ENCODE peak calls at places on chromosomes 11 and 22, in eight cellular contexts. Q is AG09319; N is SJSA1; J is hippocampal formation; O is NCI-H1105 treated with DMSO at 0.1 percent for 48 hours; W is MCF 10A; Y is stimulated activated CD8-positive, alpha-beta memory T cell treated with anti-CD3 and anti-CD28 coated beads, Interleukin-15, amount 100 ng/mL, for 48 hours; H is NCI-H510A treated with DMSO at 0.1 percent for 48 hours. L is an unnamed sample.
A peak's percentile ranks its signal among the peaks of the same experiment; 100 is the strongest.

GRCh38 chr11:18865261-18865660 is 73.7 kb upstream of the PTPN5 start:
- DNase-seq in Q (no peak), N (no peak), J (no peak), O (no peak), W (no peak), Y (no peak), H (no peak), L (no peak)

GRCh38 chr11:117929568-117930207 is 486 bp upstream of the TMPRSS13 start:
- DNase-seq in Q (no peak), N (no peak), J (no peak), O (no peak), W (no peak), Y (no peak), H (no peak), L (no peak)

GRCh38 chr11:2892215-2893020 is 6.8 kb upstream of the CDKN1C start:
- DNase-seq in Q (peak; percentile 19), N (no peak), J (no peak), O (peak; percentile 73), W (peak; percentile 28), Y (peak; percentile 33), H (no peak), L (peak; percentile 55)

GRCh38 chr11:117843666-117844484 is 19.3 kb upstream of the FXYD2 start:
- DNase-seq in Q (peak; percentile 19), N (peak; percentile 56), J (peak; percentile 63), O (peak; percentile 75), W (peak; percentile 63), Y (peak; percentile 53), H (peak; percentile 74), L (peak; percentile 10)

GRCh38 chr11:44446341-44446712 is 119.1 kb upstream of the CD82 start:
- DNase-seq in Q (no peak), N (no peak), J (no peak), O (no peak), W (peak; percentile 14), Y (no peak), H (no peak), L (no peak)

GRCh38 chr11:59944761-59945160 is 6.5 kb downstream of the OOSP1 start:
- DNase-seq in Q (no peak), N (no peak), J (no peak), O (no peak), W (no peak), Y (no peak), H (no peak), L (no peak)

GRCh38 chr22:41403532-41404318 is 22.0 kb downstream of the TEF start:
- DNase-seq in Q (peak; percentile 69), N (peak; percentile 93), J (peak; percentile 99), O (peak; percentile 85), W (peak; percentile 93), Y (peak; percentile 77), H (peak; percentile 75), L (peak; percentile 89)

GRCh38 chr11:36013950-36014349 is 70.1 kb downstream of the LDLRAD3 start:
- DNase-seq in Q (no peak), N (no peak), J (no peak), O (no peak), W (no peak), Y (no peak), H (no peak), L (no peak)

GRCh38 chr22:19886605-19887250 is 32.1 kb upstream of the GNB1L start:
- DNase-seq in Q (peak; percentile 44), N (no peak), J (no peak), O (no peak), W (peak; percentile 70), Y (no peak), H (no peak), L (peak; percentile 68)

GRCh38 chr22:45644714-45645113 is 26.9 kb upstream of the ATXN10 start:
- DNase-seq in Q (no peak), N (no peak), J (no peak), O (no peak), W (no peak), Y (no peak), H (no peak), L (no peak)

GRCh38 chr22:20249797-20250354 is 18.2 kb downstream of the RTN4R start:
- DNase-seq in Q (no peak), N (no peak), J (peak; percentile 52), O (peak; percentile 50), W (peak; percentile 54), Y (no peak), H (no peak), L (peak; percentile 5)

GRCh38 chr11:79086056-79086455 is 354.8 kb downstream of the TENM4 start:
- DNase-seq in Q (no peak), N (no peak), J (no peak), O (peak; percentile 22), W (no peak), Y (no peak), H (no peak), L (no peak)

GRCh38 chr22:18078329-18079041 is 695 bp downstream of the PEX26 start:
- DNase-seq in Q (no peak), N (no peak), J (no peak), O (peak; percentile 10), W (peak; percentile 45), Y (peak; percentile 36), H (peak; percentile 29), L (no peak)

GRCh38 chr11:63764712-63765631 is 3.6 kb downstream of the ZFTA start:
- DNase-seq in Q (no peak), N (no peak), J (no peak), O (no peak), W (no peak), Y (no peak), H (no peak), L (no peak)

GRCh38 chr11:134124660-134125451 is 56.0 kb downstream of the JAM3 start:
- DNase-seq in Q (no peak), N (no peak), J (peak; percentile 68), O (peak; percentile 65), W (no peak), Y (no peak), H (peak; percentile 11), L (no peak)

GRCh38 chr11:121494355-121495099 is 41.8 kb upstream of the SORL1-AS1 start:
- DNase-seq in Q (no peak), N (no peak), J (no peak), O (no peak), W (no peak), Y (peak; percentile 41), H (no peak), L (no peak)

GRCh38 chr22:44578115-44578457 is 80.1 kb upstream of the RTL6 start:
- DNase-seq in Q (no peak), N (peak; percentile 33), J (no peak), O (no peak), W (no peak), Y (no peak), H (no peak), L (no peak)

GRCh38 chr11:77118971-77119370 is 9.1 kb upstream of the MYO7A start:
- DNase-seq in Q (no peak), N (no peak), J (no peak), O (no peak), W (no peak), Y (no peak), H (no peak), L (no peak)

GRCh38 chr11:120798854-120799253 is 225.0 kb upstream of the TBCEL start:
- DNase-seq in Q (no peak), N (no peak), J (no peak), O (no peak), W (no peak), Y (no peak), H (no peak), L (no peak)

GRCh38 chr22:26564181-26564580 is 25.8 kb downstream of the TPST2 start:
- DNase-seq in Q (no peak), N (no peak), J (no peak), O (no peak), W (no peak), Y (no peak), H (no peak), L (no peak)

GRCh38 chr11:64687204-64687603 is 35.8 kb downstream of the NRXN2 start:
- DNase-seq in Q (no peak), N (no peak), J (peak; percentile 97), O (no peak), W (no peak), Y (no peak), H (no peak), L (no peak)

GRCh38 chr11:16291729-16292128 is 64.6 kb downstream of the SOX6 start:
- DNase-seq in Q (no peak), N (no peak), J (no peak), O (peak; percentile 70), W (no peak), Y (no peak), H (no peak), L (no peak)

GRCh38 chr22:27267145-27267544 is 534.4 kb downstream of the MN1 start:
- DNase-seq in Q (peak; percentile 41), N (no peak), J (no peak), O (no peak), W (no peak), Y (no peak), H (no peak), L (no peak)

GRCh38 chr11:1747753-1748466 is 2.5 kb downstream of the IFITM10 start:
- DNase-seq in Q (no peak), N (peak; percentile 42), J (peak; percentile 43), O (no peak), W (no peak), Y (no peak), H (no peak), L (no peak)

GRCh38 chr22:30201970-30202369 is 44.6 kb downstream of the LIF start:
- DNase-seq in Q (no peak), N (no peak), J (no peak), O (no peak), W (peak; percentile 62), Y (no peak), H (no peak), L (no peak)

GRCh38 chr22:39306456-39307361 is 12.7 kb downstream of the RPL3 start:
- DNase-seq in Q (no peak), N (peak; percentile 51), J (peak; percentile 30), O (peak; percentile 14), W (peak; percentile 58), Y (no peak), H (no peak), L (no peak)

GRCh38 chr11:65311197-65311631 is 3.5 kb upstream of the CDC42EP2 start:
- DNase-seq in Q (no peak), N (no peak), J (no peak), O (no peak), W (peak; percentile 100), Y (no peak), H (no peak), L (no peak)

GRCh38 chr11:112525844-112526590 is 265.4 kb upstream of the PLET1 start:
- DNase-seq in Q (no peak), N (no peak), J (no peak), O (no peak), W (peak; percentile 11), Y (no peak), H (no peak), L (no peak)

GRCh38 chr11:134224710-134225662 is 515 bp downstream of the VPS26B start:
- DNase-seq in Q (no peak), N (peak; percentile 44), J (peak; percentile 65), O (peak; percentile 74), W (peak; percentile 49), Y (peak; percentile 51), H (peak; percentile 60), L (peak; percentile 11)

GRCh38 chr11:8081591-8082021 is 595 bp downstream of the TUB start:
- DNase-seq in Q (no peak), N (no peak), J (no peak), O (no peak), W (no peak), Y (no peak), H (no peak), L (no peak)

GRCh38 chr11:131486937-131487336 is 116.5 kb downstream of the NTM start:
- DNase-seq in Q (no peak), N (no peak), J (no peak), O (no peak), W (no peak), Y (no peak), H (no peak), L (no peak)

GRCh38 chr11:130031945-130032344 is 29.3 kb upstream of the PRDM10 start:
- DNase-seq in Q (no peak), N (no peak), J (no peak), O (no peak), W (no peak), Y (no peak), H (no peak), L (no peak)

GRCh38 chr11:118232659-118233058 is 7.8 kb upstream of the JAML start:
- DNase-seq in Q (no peak), N (no peak), J (no peak), O (no peak), W (no peak), Y (no peak), H (no peak), L (no peak)

GRCh38 chr11:95098826-95099225 is 9.2 kb downstream of the ENDOD1 start:
- DNase-seq in Q (no peak), N (no peak), J (no peak), O (no peak), W (no peak), Y (no peak), H (no peak), L (no peak)